ENCODE peak calls at places on chromosomes 2 and 18, in seven cellular contexts. One of them, this sample, is unnamed.

GRCh38 chr2:239319261-239319661 is 81.6 kb downstream of the HDAC4 start:
- DNase-seq in IMR-90: peak; percentile 18
- DNase-seq in neuronal stem cell: no peak
- DNase-seq in mesendoderm: no peak
- DNase-seq in trophoblast cell: no peak
- DNase-seq in H1: no peak
- DNase-seq in H9: peak; percentile 23
- DNase-seq in this sample: no peak

GRCh38 chr2:197079832-197080555 is 153.5 kb upstream of the PGAP1 start:
- DNase-seq in H1: no peak
- DNase-seq in neuronal stem cell: no peak
- DNase-seq in IMR-90: peak; percentile 58
- DNase-seq in H9: no peak
- DNase-seq in mesendoderm: no peak
- DNase-seq in trophoblast cell: no peak
- DNase-seq in this sample: no peak

GRCh38 chr2:127530245-127531132 is 4.2 kb upstream of the IWS1 start:
- DNase-seq in mesendoderm: peak; percentile 52
- DNase-seq in neuronal stem cell: no peak
- DNase-seq in H1: no peak
- DNase-seq in trophoblast cell: peak; percentile 92
- DNase-seq in H9: no peak
- DNase-seq in IMR-90: no peak
- DNase-seq in this sample: peak; percentile 32

GRCh38 chr2:100407600-100407999 is 9.9 kb downstream of the CHST10 start:
- DNase-seq in neuronal stem cell: no peak
- DNase-seq in H1: no peak
- DNase-seq in trophoblast cell: peak; percentile 40
- DNase-seq in IMR-90: no peak
- DNase-seq in mesendoderm: no peak
- DNase-seq in H9: no peak
- DNase-seq in this sample: no peak

GRCh38 chr2:220682616-220683015 is 889.5 kb downstream of the EPHA4 start:
- DNase-seq in H1: no peak
- DNase-seq in IMR-90: peak; percentile 21
- DNase-seq in mesendoderm: no peak
- DNase-seq in neuronal stem cell: no peak
- DNase-seq in trophoblast cell: peak; percentile 72
- DNase-seq in H9: no peak
- DNase-seq in this sample: peak; percentile 15

GRCh38 chr2:29201979-29202378 is 86.8 kb downstream of the CLIP4 start:
- DNase-seq in H9: peak; percentile 79
- DNase-seq in trophoblast cell: peak; percentile 62
- DNase-seq in IMR-90: no peak
- DNase-seq in neuronal stem cell: no peak
- DNase-seq in H1: no peak
- DNase-seq in mesendoderm: peak; percentile 88
- DNase-seq in this sample: no peak

GRCh38 chr2:88738271-88738670 is 46.8 kb downstream of the RPIA start:
- DNase-seq in H1: no peak
- DNase-seq in H9: no peak
- DNase-seq in mesendoderm: no peak
- DNase-seq in neuronal stem cell: no peak
- DNase-seq in IMR-90: peak; percentile 55
- DNase-seq in trophoblast cell: no peak
- DNase-seq in this sample: peak; percentile 8

GRCh38 chr2:80238692-80239469 is 65.7 kb downstream of the LRRTM1 start:
- DNase-seq in trophoblast cell: peak; percentile 46
- DNase-seq in IMR-90: peak; percentile 42
- DNase-seq in neuronal stem cell: peak; percentile 15
- DNase-seq in H9: peak; percentile 43
- DNase-seq in H1: no peak
- DNase-seq in mesendoderm: peak; percentile 54
- DNase-seq in this sample: peak; percentile 29

GRCh38 chr18:9549405-9549804 is 65.0 kb downstream of the PPP4R1 start:
- DNase-seq in trophoblast cell: peak; percentile 53
- DNase-seq in H1: no peak
- DNase-seq in mesendoderm: no peak
- DNase-seq in IMR-90: no peak
- DNase-seq in neuronal stem cell: no peak
- DNase-seq in H9: no peak
- DNase-seq in this sample: no peak

GRCh38 chr2:202032841-202033316 is 776 bp upstream of the FZD7 start:
- DNase-seq in IMR-90: peak; percentile 51
- DNase-seq in trophoblast cell: peak; percentile 42
- DNase-seq in mesendoderm: peak; percentile 79
- DNase-seq in H9: peak; percentile 67
- DNase-seq in H1: no peak
- DNase-seq in neuronal stem cell: peak; percentile 77
- DNase-seq in this sample: peak; percentile 80

GRCh38 chr2:120395686-120396518 is 50.0 kb downstream of the INHBB start:
- DNase-seq in H1: no peak
- DNase-seq in neuronal stem cell: no peak
- DNase-seq in IMR-90: no peak
- DNase-seq in H9: peak; percentile 37
- DNase-seq in trophoblast cell: no peak
- DNase-seq in mesendoderm: peak; percentile 19
- DNase-seq in this sample: no peak

GRCh38 chr2:107591541-107591940 is 235.2 kb upstream of the RGPD4 start:
- DNase-seq in H9: no peak
- DNase-seq in IMR-90: peak; percentile 48
- DNase-seq in H1: no peak
- DNase-seq in trophoblast cell: peak; percentile 6
- DNase-seq in neuronal stem cell: no peak
- DNase-seq in mesendoderm: no peak
- DNase-seq in this sample: peak; percentile 57

GRCh38 chr2:217510790-217511291 is 492.0 kb downstream of the TNS1 start:
- DNase-seq in H1: peak; percentile 15
- DNase-seq in mesendoderm: peak; percentile 91
- DNase-seq in trophoblast cell: peak; percentile 80
- DNase-seq in neuronal stem cell: peak; percentile 71
- DNase-seq in H9: peak; percentile 64
- DNase-seq in IMR-90: peak; percentile 93
- DNase-seq in this sample: peak; percentile 83

GRCh38 chr2:69948963-69949645 is 12.3 kb downstream of the ASPRV1 start:
- DNase-seq in mesendoderm: no peak
- DNase-seq in H1: no peak
- DNase-seq in trophoblast cell: no peak
- DNase-seq in neuronal stem cell: no peak
- DNase-seq in H9: no peak
- DNase-seq in IMR-90: no peak
- DNase-seq in this sample: no peak

GRCh38 chr2:42100696-42101585 is 53.1 kb downstream of the PKDCC start:
- DNase-seq in trophoblast cell: peak; percentile 76
- DNase-seq in IMR-90: peak; percentile 69
- DNase-seq in H9: peak; percentile 65
- DNase-seq in neuronal stem cell: peak; percentile 24
- DNase-seq in mesendoderm: peak; percentile 76
- DNase-seq in H1: no peak
- DNase-seq in this sample: peak; percentile 81

GRCh38 chr2:15627842-15628684 is 36.4 kb downstream of the DDX1 start:
- DNase-seq in H9: no peak
- DNase-seq in IMR-90: no peak
- DNase-seq in H1: no peak
- DNase-seq in mesendoderm: no peak
- DNase-seq in trophoblast cell: no peak
- DNase-seq in neuronal stem cell: no peak
- DNase-seq in this sample: no peak

GRCh38 chr2:55138546-55139288 is 88.5 kb upstream of the RTN4 start:
- DNase-seq in neuronal stem cell: no peak
- DNase-seq in trophoblast cell: no peak
- DNase-seq in H9: no peak
- DNase-seq in IMR-90: no peak
- DNase-seq in H1: no peak
- DNase-seq in mesendoderm: no peak
- DNase-seq in this sample: no peak

GRCh38 chr2:16154061-16154460 is 213.7 kb downstream of the MYCN start:
- DNase-seq in mesendoderm: no peak
- DNase-seq in neuronal stem cell: no peak
- DNase-seq in H1: no peak
- DNase-seq in H9: no peak
- DNase-seq in IMR-90: no peak
- DNase-seq in trophoblast cell: no peak
- DNase-seq in this sample: no peak

GRCh38 chr18:23827681-23828080 is 138.4 kb downstream of the LAMA3 start:
- DNase-seq in mesendoderm: no peak
- DNase-seq in neuronal stem cell: no peak
- DNase-seq in H9: no peak
- DNase-seq in IMR-90: no peak
- DNase-seq in trophoblast cell: peak; percentile 98
- DNase-seq in H1: no peak
- DNase-seq in this sample: no peak

GRCh38 chr2:142741764-142742269 is 135.6 kb upstream of the KYNU start:
- DNase-seq in IMR-90: peak; percentile 22
- DNase-seq in H9: no peak
- DNase-seq in trophoblast cell: no peak
- DNase-seq in neuronal stem cell: no peak
- DNase-seq in mesendoderm: no peak
- DNase-seq in H1: no peak
- DNase-seq in this sample: no peak

GRCh38 chr2:163338270-163338669 is 397.5 kb downstream of the FIGN start:
- DNase-seq in H1: no peak
- DNase-seq in IMR-90: no peak
- DNase-seq in neuronal stem cell: no peak
- DNase-seq in trophoblast cell: no peak
- DNase-seq in H9: peak; percentile 42
- DNase-seq in mesendoderm: no peak
- DNase-seq in this sample: no peak

GRCh38 chr2:10004836-10005235 is 38.5 kb upstream of the KLF11 start:
- DNase-seq in trophoblast cell: no peak
- DNase-seq in mesendoderm: no peak
- DNase-seq in H9: no peak
- DNase-seq in H1: no peak
- DNase-seq in IMR-90: no peak
- DNase-seq in neuronal stem cell: no peak
- DNase-seq in this sample: no peak

GRCh38 chr2:162106146-162106551 is 32.1 kb upstream of the DPP4 start:
- DNase-seq in H9: no peak
- DNase-seq in IMR-90: peak; percentile 25
- DNase-seq in H1: no peak
- DNase-seq in mesendoderm: no peak
- DNase-seq in trophoblast cell: no peak
- DNase-seq in neuronal stem cell: no peak
- DNase-seq in this sample: no peak

GRCh38 chr18:7568426-7568825 is 1.3 kb downstream of the PTPRM start:
- DNase-seq in H9: peak; percentile 68
- DNase-seq in neuronal stem cell: no peak
- DNase-seq in H1: no peak
- DNase-seq in mesendoderm: peak; percentile 74
- DNase-seq in IMR-90: peak; percentile 20
- DNase-seq in trophoblast cell: no peak
- DNase-seq in this sample: peak; percentile 59

GRCh38 chr2:196959291-196959690 is 32.8 kb upstream of the PGAP1 start:
- DNase-seq in H1: no peak
- DNase-seq in H9: no peak
- DNase-seq in mesendoderm: no peak
- DNase-seq in neuronal stem cell: no peak
- DNase-seq in trophoblast cell: no peak
- DNase-seq in IMR-90: no peak
- DNase-seq in this sample: no peak

GRCh38 chr2:194464964-194465638 is 1191.9 kb upstream of the SLC39A10 start:
- DNase-seq in mesendoderm: peak; percentile 1
- DNase-seq in trophoblast cell: no peak
- DNase-seq in H9: no peak
- DNase-seq in neuronal stem cell: no peak
- DNase-seq in H1: no peak
- DNase-seq in IMR-90: no peak
- DNase-seq in this sample: no peak

GRCh38 chr2:173010233-173010632 is 65.4 kb upstream of the MAP3K20 start:
- DNase-seq in H9: no peak
- DNase-seq in H1: no peak
- DNase-seq in trophoblast cell: no peak
- DNase-seq in neuronal stem cell: no peak
- DNase-seq in IMR-90: no peak
- DNase-seq in mesendoderm: no peak
- DNase-seq in this sample: no peak

GRCh38 chr2:129794517-129794916 is 184.9 kb upstream of the RAB6C start:
- DNase-seq in neuronal stem cell: no peak
- DNase-seq in H1: no peak
- DNase-seq in trophoblast cell: no peak
- DNase-seq in H9: no peak
- DNase-seq in IMR-90: no peak
- DNase-seq in mesendoderm: no peak
- DNase-seq in this sample: no peak
- H2BK120ac ChIP-seq in neuronal stem cell: no peak overlapping the region
- H2BK120ac ChIP-seq in H1: no peak overlapping the region
- H2BK120ac ChIP-seq in trophoblast cell: no peak overlapping the region
- H2BK120ac ChIP-seq in H9: no peak overlapping the region
- H2BK120ac ChIP-seq in IMR-90: no peak overlapping the region
- H2BK120ac ChIP-seq in mesendoderm: no peak overlapping the region
- H2BK120ac ChIP-seq in this sample: no peak overlapping the region

GRCh38 chr2:106172649-106173048 is 21.5 kb downstream of the UXS1 start:
- DNase-seq in IMR-90: no peak
- DNase-seq in mesendoderm: no peak
- DNase-seq in H1: no peak
- DNase-seq in trophoblast cell: peak; percentile 58
- DNase-seq in H9: no peak
- DNase-seq in neuronal stem cell: no peak
- DNase-seq in this sample: no peak
- H2BK120ac ChIP-seq in IMR-90: no peak overlapping the region
- H2BK120ac ChIP-seq in mesendoderm: no peak overlapping the region
- H2BK120ac ChIP-seq in H1: no peak overlapping the region
- H2BK120ac ChIP-seq in trophoblast cell: no peak overlapping the region
- H2BK120ac ChIP-seq in H9: no peak overlapping the region
- H2BK120ac ChIP-seq in neuronal stem cell: no peak overlapping the region
- H2BK120ac ChIP-seq in this sample: no peak overlapping the region

GRCh38 chr2:46402874-46403273 is 76.5 kb upstream of the TMEM247 start:
- DNase-seq in trophoblast cell: no peak
- DNase-seq in H1: no peak
- DNase-seq in IMR-90: no peak
- DNase-seq in H9: no peak
- DNase-seq in mesendoderm: no peak
- DNase-seq in neuronal stem cell: no peak
- DNase-seq in this sample: no peak
- H2BK120ac ChIP-seq in trophoblast cell: peak overlapping the region; percentile 72
- H2BK120ac ChIP-seq in H1: no peak overlapping the region
- H2BK120ac ChIP-seq in IMR-90: no peak overlapping the region
- H2BK120ac ChIP-seq in H9: no peak overlapping the region
- H2BK120ac ChIP-seq in mesendoderm: no peak overlapping the region
- H2BK120ac ChIP-seq in neuronal stem cell: no peak overlapping the region
- H2BK120ac ChIP-seq in this sample: no peak overlapping the region

DNA sequence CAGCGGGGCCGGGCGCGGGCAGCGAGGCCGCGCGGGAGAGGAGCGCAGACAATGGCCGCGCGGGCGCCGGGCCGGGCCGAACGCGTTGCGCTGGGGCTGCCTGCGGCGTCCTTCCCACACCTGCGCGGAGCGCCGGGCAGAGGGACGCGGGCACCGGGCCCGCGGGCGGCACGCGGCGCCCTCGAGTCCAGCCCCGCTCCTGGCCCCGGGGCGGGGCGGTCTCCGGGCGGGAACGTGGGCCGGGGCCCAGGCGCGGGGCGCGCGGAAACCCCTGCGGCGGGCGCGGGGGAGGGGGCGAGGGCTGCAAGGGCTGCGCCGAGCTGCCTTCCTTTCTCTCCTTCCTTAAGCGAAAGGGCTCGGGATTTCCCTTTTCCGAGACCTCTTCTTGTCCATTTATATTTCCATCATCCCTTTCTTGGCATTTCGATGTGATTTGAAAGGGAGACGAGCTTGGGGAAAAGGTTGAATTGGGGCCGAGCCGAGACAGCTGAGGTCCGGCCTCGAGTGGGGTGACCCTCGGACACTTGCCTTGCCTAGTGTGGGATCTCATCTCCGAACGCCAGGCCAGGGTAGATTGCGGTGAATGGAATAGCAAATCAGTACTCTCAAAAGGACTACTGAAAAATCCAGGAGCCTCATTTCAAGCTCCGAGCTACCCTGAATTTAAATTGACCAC is 678 bp downstream of the KLHL23 start:
- DNase-seq in mesendoderm: peak; percentile 57
- DNase-seq in neuronal stem cell: peak; percentile 31
- DNase-seq in H9: no peak
- DNase-seq in IMR-90: no peak
- DNase-seq in H1: no peak
- DNase-seq in trophoblast cell: peak; percentile 53
- DNase-seq in this sample: peak; percentile 22
- H2BK120ac ChIP-seq in mesendoderm: peak overlapping the region; percentile 0
- H2BK120ac ChIP-seq in neuronal stem cell: peak overlapping the region; percentile 73
- H2BK120ac ChIP-seq in H9: no peak overlapping the region
- H2BK120ac ChIP-seq in IMR-90: no peak overlapping the region
- H2BK120ac ChIP-seq in H1: no peak overlapping the region
- H2BK120ac ChIP-seq in trophoblast cell: no peak overlapping the region
- H2BK120ac ChIP-seq in this sample: no peak overlapping the region